ENCODE peak calls at places on chromosome 13, in nine cellular contexts. One of them, this sample, is unnamed.
A peak's percentile ranks its signal among the peaks of the same experiment; 100 is the strongest.

GRCh38 chr13:96200810-96201209 is 110.9 kb downstream of the HS6ST3 start:
- DNase-seq in choroid plexus epithelial cell: no peak
- DNase-seq in central memory CD8-positive, alpha-beta T cell: no peak
- DNase-seq in naive thymus-derived CD4-positive, alpha-beta T cell: no peak
- DNase-seq in activated CD4-positive, alpha-beta T cell treated with anti-CD3 and anti-CD28 coated beads, Interleukin-2, amount 50 U/mL, for 48 hours: no peak
- DNase-seq in Daoy: no peak
- DNase-seq in stimulated activated CD8-positive, alpha-beta memory T cell treated with anti-CD3 and anti-CD28 coated beads, Interleukin-15, amount 100 ng/mL, for 1 hour: no peak
- DNase-seq in brain microvascular endothelial cell: no peak
- DNase-seq in endothelial cell of umbilical vein: no peak
- DNase-seq in this sample: no peak

GRCh38 chr13:49914947-49915346 is 21.2 kb downstream of the SPRYD7 start:
- DNase-seq in choroid plexus epithelial cell: no peak
- DNase-seq in central memory CD8-positive, alpha-beta T cell: no peak
- DNase-seq in naive thymus-derived CD4-positive, alpha-beta T cell: no peak
- DNase-seq in activated CD4-positive, alpha-beta T cell treated with anti-CD3 and anti-CD28 coated beads, Interleukin-2, amount 50 U/mL, for 48 hours: no peak
- DNase-seq in Daoy: no peak
- DNase-seq in stimulated activated CD8-positive, alpha-beta memory T cell treated with anti-CD3 and anti-CD28 coated beads, Interleukin-15, amount 100 ng/mL, for 1 hour: no peak
- DNase-seq in brain microvascular endothelial cell: no peak
- DNase-seq in endothelial cell of umbilical vein: no peak
- DNase-seq in this sample: no peak

GRCh38 chr13:94825507-94825906 is 113.2 kb upstream of the SOX21 start:
- DNase-seq in choroid plexus epithelial cell: peak; percentile 75
- DNase-seq in central memory CD8-positive, alpha-beta T cell: no peak
- DNase-seq in naive thymus-derived CD4-positive, alpha-beta T cell: no peak
- DNase-seq in activated CD4-positive, alpha-beta T cell treated with anti-CD3 and anti-CD28 coated beads, Interleukin-2, amount 50 U/mL, for 48 hours: no peak
- DNase-seq in Daoy: no peak
- DNase-seq in stimulated activated CD8-positive, alpha-beta memory T cell treated with anti-CD3 and anti-CD28 coated beads, Interleukin-15, amount 100 ng/mL, for 1 hour: no peak
- DNase-seq in brain microvascular endothelial cell: no peak
- DNase-seq in endothelial cell of umbilical vein: no peak
- DNase-seq in this sample: peak; percentile 90

GRCh38 chr13:73844986-73845385 is 289.2 kb downstream of the KLF12 start:
- DNase-seq in choroid plexus epithelial cell: peak; percentile 47
- DNase-seq in central memory CD8-positive, alpha-beta T cell: no peak
- DNase-seq in naive thymus-derived CD4-positive, alpha-beta T cell: no peak
- DNase-seq in activated CD4-positive, alpha-beta T cell treated with anti-CD3 and anti-CD28 coated beads, Interleukin-2, amount 50 U/mL, for 48 hours: no peak
- DNase-seq in Daoy: no peak
- DNase-seq in stimulated activated CD8-positive, alpha-beta memory T cell treated with anti-CD3 and anti-CD28 coated beads, Interleukin-15, amount 100 ng/mL, for 1 hour: no peak
- DNase-seq in brain microvascular endothelial cell: no peak
- DNase-seq in endothelial cell of umbilical vein: no peak
- DNase-seq in this sample: no peak

GRCh38 chr13:87954116-87954515 is 282.9 kb downstream of the SLITRK5 start:
- DNase-seq in choroid plexus epithelial cell: no peak
- DNase-seq in central memory CD8-positive, alpha-beta T cell: no peak
- DNase-seq in naive thymus-derived CD4-positive, alpha-beta T cell: no peak
- DNase-seq in activated CD4-positive, alpha-beta T cell treated with anti-CD3 and anti-CD28 coated beads, Interleukin-2, amount 50 U/mL, for 48 hours: no peak
- DNase-seq in Daoy: no peak
- DNase-seq in stimulated activated CD8-positive, alpha-beta memory T cell treated with anti-CD3 and anti-CD28 coated beads, Interleukin-15, amount 100 ng/mL, for 1 hour: no peak
- DNase-seq in brain microvascular endothelial cell: no peak
- DNase-seq in endothelial cell of umbilical vein: no peak
- DNase-seq in this sample: no peak

GRCh38 chr13:110626510-110626909 is 11.2 kb downstream of the NAXD start:
- DNase-seq in choroid plexus epithelial cell: no peak
- DNase-seq in central memory CD8-positive, alpha-beta T cell: no peak
- DNase-seq in naive thymus-derived CD4-positive, alpha-beta T cell: no peak
- DNase-seq in activated CD4-positive, alpha-beta T cell treated with anti-CD3 and anti-CD28 coated beads, Interleukin-2, amount 50 U/mL, for 48 hours: no peak
- DNase-seq in Daoy: no peak
- DNase-seq in stimulated activated CD8-positive, alpha-beta memory T cell treated with anti-CD3 and anti-CD28 coated beads, Interleukin-15, amount 100 ng/mL, for 1 hour: no peak
- DNase-seq in brain microvascular endothelial cell: no peak
- DNase-seq in endothelial cell of umbilical vein: no peak
- DNase-seq in this sample: no peak

GRCh38 chr13:93818345-93818744 is 591.7 kb downstream of the GPC6 start:
- DNase-seq in choroid plexus epithelial cell: no peak
- DNase-seq in central memory CD8-positive, alpha-beta T cell: no peak
- DNase-seq in naive thymus-derived CD4-positive, alpha-beta T cell: no peak
- DNase-seq in activated CD4-positive, alpha-beta T cell treated with anti-CD3 and anti-CD28 coated beads, Interleukin-2, amount 50 U/mL, for 48 hours: no peak
- DNase-seq in Daoy: no peak
- DNase-seq in stimulated activated CD8-positive, alpha-beta memory T cell treated with anti-CD3 and anti-CD28 coated beads, Interleukin-15, amount 100 ng/mL, for 1 hour: no peak
- DNase-seq in brain microvascular endothelial cell: no peak
- DNase-seq in endothelial cell of umbilical vein: no peak
- DNase-seq in this sample: no peak

GRCh38 chr13:113748101-113748861 is 10.7 kb upstream of the TMEM255B start:
- DNase-seq in choroid plexus epithelial cell: no peak
- DNase-seq in central memory CD8-positive, alpha-beta T cell: no peak
- DNase-seq in naive thymus-derived CD4-positive, alpha-beta T cell: no peak
- DNase-seq in activated CD4-positive, alpha-beta T cell treated with anti-CD3 and anti-CD28 coated beads, Interleukin-2, amount 50 U/mL, for 48 hours: no peak
- DNase-seq in Daoy: no peak
- DNase-seq in stimulated activated CD8-positive, alpha-beta memory T cell treated with anti-CD3 and anti-CD28 coated beads, Interleukin-15, amount 100 ng/mL, for 1 hour: no peak
- DNase-seq in brain microvascular endothelial cell: no peak
- DNase-seq in endothelial cell of umbilical vein: no peak
- DNase-seq in this sample: no peak

GRCh38 chr13:70183041-70183440 is 74.8 kb upstream of the KLHL1 start:
- DNase-seq in choroid plexus epithelial cell: peak; percentile 48
- DNase-seq in central memory CD8-positive, alpha-beta T cell: no peak
- DNase-seq in naive thymus-derived CD4-positive, alpha-beta T cell: no peak
- DNase-seq in activated CD4-positive, alpha-beta T cell treated with anti-CD3 and anti-CD28 coated beads, Interleukin-2, amount 50 U/mL, for 48 hours: no peak
- DNase-seq in Daoy: peak; percentile 0
- DNase-seq in stimulated activated CD8-positive, alpha-beta memory T cell treated with anti-CD3 and anti-CD28 coated beads, Interleukin-15, amount 100 ng/mL, for 1 hour: no peak
- DNase-seq in brain microvascular endothelial cell: peak; percentile 46
- DNase-seq in endothelial cell of umbilical vein: no peak
- DNase-seq in this sample: no peak

GRCh38 chr13:21077360-21078353 is 16.3 kb upstream of the LATS2 start:
- DNase-seq in choroid plexus epithelial cell: no peak
- DNase-seq in central memory CD8-positive, alpha-beta T cell: no peak
- DNase-seq in naive thymus-derived CD4-positive, alpha-beta T cell: no peak
- DNase-seq in activated CD4-positive, alpha-beta T cell treated with anti-CD3 and anti-CD28 coated beads, Interleukin-2, amount 50 U/mL, for 48 hours: no peak
- DNase-seq in Daoy: no peak
- DNase-seq in stimulated activated CD8-positive, alpha-beta memory T cell treated with anti-CD3 and anti-CD28 coated beads, Interleukin-15, amount 100 ng/mL, for 1 hour: no peak
- DNase-seq in brain microvascular endothelial cell: no peak
- DNase-seq in endothelial cell of umbilical vein: no peak
- DNase-seq in this sample: no peak

GRCh38 chr13:76764429-76764828 is 121.8 kb downstream of the KCTD12 start:
- DNase-seq in choroid plexus epithelial cell: peak; percentile 41
- DNase-seq in central memory CD8-positive, alpha-beta T cell: no peak
- DNase-seq in naive thymus-derived CD4-positive, alpha-beta T cell: no peak
- DNase-seq in activated CD4-positive, alpha-beta T cell treated with anti-CD3 and anti-CD28 coated beads, Interleukin-2, amount 50 U/mL, for 48 hours: no peak
- DNase-seq in Daoy: peak; percentile 34
- DNase-seq in stimulated activated CD8-positive, alpha-beta memory T cell treated with anti-CD3 and anti-CD28 coated beads, Interleukin-15, amount 100 ng/mL, for 1 hour: no peak
- DNase-seq in brain microvascular endothelial cell: peak; percentile 46
- DNase-seq in endothelial cell of umbilical vein: peak; percentile 87
- DNase-seq in this sample: peak; percentile 84

GRCh38 chr13:73542446-73542845 is 483.6 kb downstream of the KLF5 start:
- DNase-seq in choroid plexus epithelial cell: no peak
- DNase-seq in central memory CD8-positive, alpha-beta T cell: no peak
- DNase-seq in naive thymus-derived CD4-positive, alpha-beta T cell: no peak
- DNase-seq in activated CD4-positive, alpha-beta T cell treated with anti-CD3 and anti-CD28 coated beads, Interleukin-2, amount 50 U/mL, for 48 hours: no peak
- DNase-seq in Daoy: no peak
- DNase-seq in stimulated activated CD8-positive, alpha-beta memory T cell treated with anti-CD3 and anti-CD28 coated beads, Interleukin-15, amount 100 ng/mL, for 1 hour: no peak
- DNase-seq in brain microvascular endothelial cell: no peak
- DNase-seq in endothelial cell of umbilical vein: no peak
- DNase-seq in this sample: no peak

GRCh38 chr13:113653264-113654174 is 4.5 kb downstream of the ATP4B start:
- DNase-seq in choroid plexus epithelial cell: peak; percentile 15
- DNase-seq in central memory CD8-positive, alpha-beta T cell: no peak
- DNase-seq in naive thymus-derived CD4-positive, alpha-beta T cell: no peak
- DNase-seq in activated CD4-positive, alpha-beta T cell treated with anti-CD3 and anti-CD28 coated beads, Interleukin-2, amount 50 U/mL, for 48 hours: no peak
- DNase-seq in Daoy: peak; percentile 29
- DNase-seq in stimulated activated CD8-positive, alpha-beta memory T cell treated with anti-CD3 and anti-CD28 coated beads, Interleukin-15, amount 100 ng/mL, for 1 hour: no peak
- DNase-seq in brain microvascular endothelial cell: no peak
- DNase-seq in endothelial cell of umbilical vein: no peak
- DNase-seq in this sample: peak; percentile 43

GRCh38 chr13:41492432-41493267 is 35.3 kb downstream of the RGCC start:
- DNase-seq in choroid plexus epithelial cell: no peak
- DNase-seq in central memory CD8-positive, alpha-beta T cell: peak; percentile 40
- DNase-seq in naive thymus-derived CD4-positive, alpha-beta T cell: peak; percentile 69
- DNase-seq in activated CD4-positive, alpha-beta T cell treated with anti-CD3 and anti-CD28 coated beads, Interleukin-2, amount 50 U/mL, for 48 hours: no peak
- DNase-seq in Daoy: no peak
- DNase-seq in stimulated activated CD8-positive, alpha-beta memory T cell treated with anti-CD3 and anti-CD28 coated beads, Interleukin-15, amount 100 ng/mL, for 1 hour: no peak
- DNase-seq in brain microvascular endothelial cell: no peak
- DNase-seq in endothelial cell of umbilical vein: peak; percentile 17
- DNase-seq in this sample: no peak

GRCh38 chr13:83453723-83454122 is 428.6 kb downstream of the SLITRK1 start:
- DNase-seq in choroid plexus epithelial cell: no peak
- DNase-seq in central memory CD8-positive, alpha-beta T cell: no peak
- DNase-seq in naive thymus-derived CD4-positive, alpha-beta T cell: no peak
- DNase-seq in activated CD4-positive, alpha-beta T cell treated with anti-CD3 and anti-CD28 coated beads, Interleukin-2, amount 50 U/mL, for 48 hours: no peak
- DNase-seq in Daoy: no peak
- DNase-seq in stimulated activated CD8-positive, alpha-beta memory T cell treated with anti-CD3 and anti-CD28 coated beads, Interleukin-15, amount 100 ng/mL, for 1 hour: no peak
- DNase-seq in brain microvascular endothelial cell: no peak
- DNase-seq in endothelial cell of umbilical vein: no peak
- DNase-seq in this sample: no peak

GRCh38 chr13:110507678-110508381 is 53.7 kb downstream of the RAB20 start:
- DNase-seq in choroid plexus epithelial cell: no peak
- DNase-seq in central memory CD8-positive, alpha-beta T cell: no peak
- DNase-seq in naive thymus-derived CD4-positive, alpha-beta T cell: no peak
- DNase-seq in activated CD4-positive, alpha-beta T cell treated with anti-CD3 and anti-CD28 coated beads, Interleukin-2, amount 50 U/mL, for 48 hours: no peak
- DNase-seq in Daoy: no peak
- DNase-seq in stimulated activated CD8-positive, alpha-beta memory T cell treated with anti-CD3 and anti-CD28 coated beads, Interleukin-15, amount 100 ng/mL, for 1 hour: no peak
- DNase-seq in brain microvascular endothelial cell: no peak
- DNase-seq in endothelial cell of umbilical vein: no peak
- DNase-seq in this sample: no peak

GRCh38 chr13:110015253-110015652 is 228.9 kb upstream of the IRS2 start:
- DNase-seq in choroid plexus epithelial cell: peak; percentile 66
- DNase-seq in central memory CD8-positive, alpha-beta T cell: no peak
- DNase-seq in naive thymus-derived CD4-positive, alpha-beta T cell: no peak
- DNase-seq in activated CD4-positive, alpha-beta T cell treated with anti-CD3 and anti-CD28 coated beads, Interleukin-2, amount 50 U/mL, for 48 hours: no peak
- DNase-seq in Daoy: peak; percentile 60
- DNase-seq in stimulated activated CD8-positive, alpha-beta memory T cell treated with anti-CD3 and anti-CD28 coated beads, Interleukin-15, amount 100 ng/mL, for 1 hour: no peak
- DNase-seq in brain microvascular endothelial cell: no peak
- DNase-seq in endothelial cell of umbilical vein: no peak
- DNase-seq in this sample: no peak

GRCh38 chr13:79918620-79919019 is 422.3 kb downstream of the SPRY2 start:
- DNase-seq in choroid plexus epithelial cell: no peak
- DNase-seq in central memory CD8-positive, alpha-beta T cell: no peak
- DNase-seq in naive thymus-derived CD4-positive, alpha-beta T cell: no peak
- DNase-seq in activated CD4-positive, alpha-beta T cell treated with anti-CD3 and anti-CD28 coated beads, Interleukin-2, amount 50 U/mL, for 48 hours: no peak
- DNase-seq in Daoy: no peak
- DNase-seq in stimulated activated CD8-positive, alpha-beta memory T cell treated with anti-CD3 and anti-CD28 coated beads, Interleukin-15, amount 100 ng/mL, for 1 hour: no peak
- DNase-seq in brain microvascular endothelial cell: no peak
- DNase-seq in endothelial cell of umbilical vein: peak; percentile 8
- DNase-seq in this sample: no peak

GRCh38 chr13:37540228-37540627 is 58.3 kb downstream of the POSTN start:
- DNase-seq in choroid plexus epithelial cell: peak; percentile 66
- DNase-seq in central memory CD8-positive, alpha-beta T cell: no peak
- DNase-seq in naive thymus-derived CD4-positive, alpha-beta T cell: no peak
- DNase-seq in activated CD4-positive, alpha-beta T cell treated with anti-CD3 and anti-CD28 coated beads, Interleukin-2, amount 50 U/mL, for 48 hours: no peak
- DNase-seq in Daoy: no peak
- DNase-seq in stimulated activated CD8-positive, alpha-beta memory T cell treated with anti-CD3 and anti-CD28 coated beads, Interleukin-15, amount 100 ng/mL, for 1 hour: no peak
- DNase-seq in brain microvascular endothelial cell: peak; percentile 39
- DNase-seq in endothelial cell of umbilical vein: no peak
- DNase-seq in this sample: no peak

GRCh38 chr13:114234266-114234644 is 442 bp upstream of the CDC16 start:
- DNase-seq in choroid plexus epithelial cell: no peak
- DNase-seq in central memory CD8-positive, alpha-beta T cell: no peak
- DNase-seq in naive thymus-derived CD4-positive, alpha-beta T cell: no peak
- DNase-seq in activated CD4-positive, alpha-beta T cell treated with anti-CD3 and anti-CD28 coated beads, Interleukin-2, amount 50 U/mL, for 48 hours: no peak
- DNase-seq in Daoy: no peak
- DNase-seq in stimulated activated CD8-positive, alpha-beta memory T cell treated with anti-CD3 and anti-CD28 coated beads, Interleukin-15, amount 100 ng/mL, for 1 hour: no peak
- DNase-seq in brain microvascular endothelial cell: no peak
- DNase-seq in endothelial cell of umbilical vein: no peak
- DNase-seq in this sample: no peak

GRCh38 chr13:48938308-48938943 is 37.3 kb upstream of the FNDC3A start:
- DNase-seq in choroid plexus epithelial cell: no peak
- DNase-seq in central memory CD8-positive, alpha-beta T cell: no peak
- DNase-seq in naive thymus-derived CD4-positive, alpha-beta T cell: no peak
- DNase-seq in activated CD4-positive, alpha-beta T cell treated with anti-CD3 and anti-CD28 coated beads, Interleukin-2, amount 50 U/mL, for 48 hours: no peak
- DNase-seq in Daoy: no peak
- DNase-seq in stimulated activated CD8-positive, alpha-beta memory T cell treated with anti-CD3 and anti-CD28 coated beads, Interleukin-15, amount 100 ng/mL, for 1 hour: no peak
- DNase-seq in brain microvascular endothelial cell: no peak
- DNase-seq in endothelial cell of umbilical vein: no peak
- DNase-seq in this sample: no peak

GRCh38 chr13:73667756-73668155 is 466.4 kb downstream of the KLF12 start:
- DNase-seq in choroid plexus epithelial cell: no peak
- DNase-seq in central memory CD8-positive, alpha-beta T cell: no peak
- DNase-seq in naive thymus-derived CD4-positive, alpha-beta T cell: no peak
- DNase-seq in activated CD4-positive, alpha-beta T cell treated with anti-CD3 and anti-CD28 coated beads, Interleukin-2, amount 50 U/mL, for 48 hours: no peak
- DNase-seq in Daoy: no peak
- DNase-seq in stimulated activated CD8-positive, alpha-beta memory T cell treated with anti-CD3 and anti-CD28 coated beads, Interleukin-15, amount 100 ng/mL, for 1 hour: no peak
- DNase-seq in brain microvascular endothelial cell: no peak
- DNase-seq in endothelial cell of umbilical vein: no peak
- DNase-seq in this sample: no peak

GRCh38 chr13:50919291-50919690 is 9.7 kb downstream of the RNASEH2B start:
- DNase-seq in choroid plexus epithelial cell: no peak
- DNase-seq in central memory CD8-positive, alpha-beta T cell: no peak
- DNase-seq in naive thymus-derived CD4-positive, alpha-beta T cell: no peak
- DNase-seq in activated CD4-positive, alpha-beta T cell treated with anti-CD3 and anti-CD28 coated beads, Interleukin-2, amount 50 U/mL, for 48 hours: no peak
- DNase-seq in Daoy: no peak
- DNase-seq in stimulated activated CD8-positive, alpha-beta memory T cell treated with anti-CD3 and anti-CD28 coated beads, Interleukin-15, amount 100 ng/mL, for 1 hour: no peak
- DNase-seq in brain microvascular endothelial cell: no peak
- DNase-seq in endothelial cell of umbilical vein: no peak
- DNase-seq in this sample: no peak

GRCh38 chr13:53068841-53069520 is 40.4 kb downstream of the OLFM4 start:
- DNase-seq in choroid plexus epithelial cell: no peak
- DNase-seq in central memory CD8-positive, alpha-beta T cell: no peak
- DNase-seq in naive thymus-derived CD4-positive, alpha-beta T cell: no peak
- DNase-seq in activated CD4-positive, alpha-beta T cell treated with anti-CD3 and anti-CD28 coated beads, Interleukin-2, amount 50 U/mL, for 48 hours: no peak
- DNase-seq in Daoy: no peak
- DNase-seq in stimulated activated CD8-positive, alpha-beta memory T cell treated with anti-CD3 and anti-CD28 coated beads, Interleukin-15, amount 100 ng/mL, for 1 hour: no peak
- DNase-seq in brain microvascular endothelial cell: no peak
- DNase-seq in endothelial cell of umbilical vein: no peak
- DNase-seq in this sample: no peak

GRCh38 chr13:27978301-27978968 is 9.3 kb upstream of the CDX2 start:
- DNase-seq in choroid plexus epithelial cell: no peak
- DNase-seq in central memory CD8-positive, alpha-beta T cell: no peak
- DNase-seq in naive thymus-derived CD4-positive, alpha-beta T cell: no peak
- DNase-seq in activated CD4-positive, alpha-beta T cell treated with anti-CD3 and anti-CD28 coated beads, Interleukin-2, amount 50 U/mL, for 48 hours: no peak
- DNase-seq in Daoy: no peak
- DNase-seq in stimulated activated CD8-positive, alpha-beta memory T cell treated with anti-CD3 and anti-CD28 coated beads, Interleukin-15, amount 100 ng/mL, for 1 hour: no peak
- DNase-seq in brain microvascular endothelial cell: no peak
- DNase-seq in endothelial cell of umbilical vein: no peak
- DNase-seq in this sample: no peak

GRCh38 chr13:86882107-86882506 is 789.1 kb upstream of the SLITRK5 start:
- DNase-seq in choroid plexus epithelial cell: no peak
- DNase-seq in central memory CD8-positive, alpha-beta T cell: no peak
- DNase-seq in naive thymus-derived CD4-positive, alpha-beta T cell: no peak
- DNase-seq in activated CD4-positive, alpha-beta T cell treated with anti-CD3 and anti-CD28 coated beads, Interleukin-2, amount 50 U/mL, for 48 hours: no peak
- DNase-seq in Daoy: no peak
- DNase-seq in stimulated activated CD8-positive, alpha-beta memory T cell treated with anti-CD3 and anti-CD28 coated beads, Interleukin-15, amount 100 ng/mL, for 1 hour: no peak
- DNase-seq in brain microvascular endothelial cell: no peak
- DNase-seq in endothelial cell of umbilical vein: no peak
- DNase-seq in this sample: no peak

GRCh38 chr13:101450749-101451130 is 1.7 kb upstream of the ITGBL1 start:
- DNase-seq in choroid plexus epithelial cell: no peak
- DNase-seq in central memory CD8-positive, alpha-beta T cell: no peak
- DNase-seq in naive thymus-derived CD4-positive, alpha-beta T cell: no peak
- DNase-seq in activated CD4-positive, alpha-beta T cell treated with anti-CD3 and anti-CD28 coated beads, Interleukin-2, amount 50 U/mL, for 48 hours: no peak
- DNase-seq in Daoy: no peak
- DNase-seq in stimulated activated CD8-positive, alpha-beta memory T cell treated with anti-CD3 and anti-CD28 coated beads, Interleukin-15, amount 100 ng/mL, for 1 hour: no peak
- DNase-seq in brain microvascular endothelial cell: no peak
- DNase-seq in endothelial cell of umbilical vein: no peak
- DNase-seq in this sample: no peak

GRCh38 chr13:36325912-36326311 is 20.3 kb downstream of the SPART start:
- DNase-seq in choroid plexus epithelial cell: no peak
- DNase-seq in central memory CD8-positive, alpha-beta T cell: no peak
- DNase-seq in naive thymus-derived CD4-positive, alpha-beta T cell: no peak
- DNase-seq in activated CD4-positive, alpha-beta T cell treated with anti-CD3 and anti-CD28 coated beads, Interleukin-2, amount 50 U/mL, for 48 hours: no peak
- DNase-seq in Daoy: no peak
- DNase-seq in stimulated activated CD8-positive, alpha-beta memory T cell treated with anti-CD3 and anti-CD28 coated beads, Interleukin-15, amount 100 ng/mL, for 1 hour: no peak
- DNase-seq in brain microvascular endothelial cell: no peak
- DNase-seq in endothelial cell of umbilical vein: no peak
- DNase-seq in this sample: no peak

This sample was measured in sigmoid colon.